ENCODE peak calls at places on chromosome 17, in seven cellular contexts. Y is IMR-90, C is H1, V is trophoblast cell, L is mesenchymal stem cell, Q is mesendoderm, X is neuronal stem cell. O is an unnamed sample.

GRCh38 chr17:39098474-39099090 is 52.9 kb downstream of the PLXDC1 start:
- DNase-seq in Q (peak), Y (no peak), X (no peak), L (no peak), C (no peak), V (no peak), O (no peak)

GRCh38 chr17:47789611-47790520 is 31.7 kb downstream of the OSBPL7 start:
- DNase-seq in Q (peak), C (peak), Y (peak), L (peak), X (peak), V (peak), O (peak)

GRCh38 chr17:40922239-40922638 is 15.2 kb downstream of the KRT23 start:
- DNase-seq in V (peak), Y (peak), C (no peak), X (no peak), Q (peak), L (peak), O (no peak)

GRCh38 chr17:16425202-16425601 is 9.8 kb downstream of the TRPV2 start:
- DNase-seq in V (no peak), X (no peak), Y (no peak), L (no peak), Q (no peak), C (no peak), O (no peak)

GRCh38 chr17:39631403-39631802 is 4.7 kb downstream of the PPP1R1B start:
- DNase-seq in X (no peak), L (no peak), V (no peak), Y (no peak), C (no peak), Q (peak), O (peak)

GRCh38 chr17:7885357-7886226 is 3.0 kb upstream of the CHD3 start:
- DNase-seq in Q (peak), L (peak), X (peak), C (peak), V (peak), Y (peak), O (peak)

GRCh38 chr17:6442775-6443174 is 1.5 kb upstream of the PIMREG start:
- DNase-seq in C (no peak), Q (no peak), Y (no peak), X (no peak), V (no peak), L (no peak), O (no peak)

GRCh38 chr17:50440172-50440837 is 14.3 kb downstream of the ACSF2 start:
- DNase-seq in C (no peak), V (peak), L (no peak), X (no peak), Q (no peak), Y (no peak), O (no peak)

GRCh38 chr17:65017375-65017774 is 39.2 kb downstream of the GNA13 start:
- DNase-seq in L (peak), C (peak), X (no peak), Q (peak), V (no peak), Y (no peak), O (peak)

GRCh38 chr17:30554839-30555751 is 77.9 kb downstream of the GOSR1 start:
- DNase-seq in X (no peak), Q (peak), Y (peak), C (peak), V (no peak), L (peak), O (peak)

GRCh38 chr17:51734976-51735375 is 423.5 kb downstream of the CA10 start:
- DNase-seq in Y (no peak), Q (no peak), L (no peak), V (no peak), X (no peak), C (no peak), O (no peak)

GRCh38 chr17:69870091-69870530 is 204.9 kb upstream of the KCNJ16 start:
- DNase-seq in V (peak), Y (peak), C (no peak), L (peak), Q (peak), X (peak), O (no peak)

GRCh38 chr17:76683011-76683755 is 27.6 kb downstream of the MXRA7 start:
- DNase-seq in X (no peak), V (no peak), L (peak), C (peak), Q (peak), Y (no peak), O (no peak)

GRCh38 chr17:77085916-77086432 is 54.8 kb upstream of the SEC14L1 start:
- DNase-seq in Q (no peak), V (no peak), Y (no peak), C (peak), X (no peak), L (no peak), O (no peak)

GRCh38 chr17:20072692-20072992 is 63.5 kb downstream of the SPECC1 start:
- DNase-seq in V (no peak), Y (no peak), Q (no peak), X (no peak), L (no peak), C (no peak), O (no peak)

GRCh38 chr17:49914096-49914490 is 54.9 kb upstream of the DLX4 start:
- DNase-seq in V (peak), L (no peak), X (no peak), C (no peak), Q (no peak), Y (no peak), O (no peak)

GRCh38 chr17:41553176-41553575 is 18.7 kb downstream of the KRT9 start:
- DNase-seq in Y (peak), X (no peak), C (no peak), V (no peak), L (no peak), Q (no peak), O (no peak)

GRCh38 chr17:35245196-35245486 is 2.3 kb downstream of the SLFN5 start:
- DNase-seq in V (peak), X (no peak), Y (peak), C (no peak), L (peak), Q (peak), O (no peak)

GRCh38 chr17:59839646-59840328 is 53.0 kb downstream of the TUBD1 start:
- DNase-seq in Q (no peak), V (peak), X (no peak), Y (no peak), L (no peak), C (no peak), O (no peak)

GRCh38 chr17:63250830-63251229 is 195.3 kb downstream of the CYB561 start:
- DNase-seq in Y (no peak), L (no peak), C (no peak), V (no peak), Q (no peak), X (no peak), O (no peak)

GRCh38 chr17:64178011-64178825 is 48.3 kb upstream of the ERN1 start:
- DNase-seq in Y (peak), L (no peak), Q (no peak), X (no peak), V (no peak), C (no peak), O (no peak)

GRCh38 chr17:37190493-37190892 is 185.3 kb upstream of the C17orf78 start:
- DNase-seq in V (no peak), Y (no peak), L (no peak), C (no peak), X (no peak), Q (no peak), O (no peak)

GRCh38 chr17:21679256-21680146 is 12.8 kb upstream of the KCNJ18 start:
- DNase-seq in Q (no peak), L (no peak), C (no peak), V (no peak), Y (no peak), X (no peak), O (no peak)

GRCh38 chr17:17669081-17669850 is 12.0 kb upstream of the RAI1 start:
- DNase-seq in V (no peak), X (no peak), Y (peak), Q (peak), L (no peak), C (no peak), O (no peak)

GRCh38 chr17:73003487-73003886 is 89.0 kb downstream of the SLC39A11 start:
- DNase-seq in Q (peak), X (no peak), C (no peak), L (no peak), Y (no peak), V (peak), O (peak)

GRCh38 chr17:57861000-57861736 is 11.3 kb upstream of the MRPS23 start:
- DNase-seq in Y (peak), L (peak), C (peak), X (no peak), Q (peak), V (no peak), O (peak)

GRCh38 chr17:7404737-7405412 is 978 bp upstream of the TMEM256 start:
- DNase-seq in Q (peak), C (peak), Y (no peak), X (peak), L (peak), V (peak), O (peak)

GRCh38 chr17:63082273-63082861 is 116.3 kb downstream of the TANC2 start:
- DNase-seq in L (peak), Q (peak), X (no peak), C (no peak), Y (peak), V (peak), O (no peak)

GRCh38 chr17:42167807-42168206 is 13.0 kb upstream of the RAB5C start:
- DNase-seq in V (no peak), L (no peak), Q (no peak), X (no peak), C (no peak), Y (no peak), O (no peak)

GRCh38 chr17:65785109-65785508 is 223.7 kb upstream of the AXIN2 start:
- DNase-seq in X (no peak), V (peak), Q (no peak), Y (peak), C (no peak), L (peak), O (no peak)

GRCh38 chr17:7440823-7441174 is 1.5 kb downstream of the FGF11 start:
- DNase-seq in V (no peak), C (no peak), X (no peak), Q (peak), L (peak), Y (no peak), O (peak)

GRCh38 chr17:13977837-13978236 is 91.5 kb upstream of the COX10 start:
- DNase-seq in X (no peak), V (peak), C (no peak), Y (no peak), Q (peak), L (no peak), O (no peak)

GRCh38 chr17:64441772-64442549 is 7.0 kb upstream of the MILR1 start:
- DNase-seq in Q (no peak), X (no peak), L (peak), Y (peak), V (peak), C (no peak), O (no peak)

GRCh38 chr17:68461589-68461988 is 4.3 kb upstream of the WIPI1 start:
- DNase-seq in C (no peak), Q (no peak), X (no peak), Y (no peak), V (no peak), L (no peak), O (peak)

GRCh38 chr17:72725432-72726068 is 366.9 kb downstream of the SLC39A11 start:
- DNase-seq in X (peak), C (peak), Q (peak), L (peak), Y (peak), V (peak), O (peak)

DNA sequence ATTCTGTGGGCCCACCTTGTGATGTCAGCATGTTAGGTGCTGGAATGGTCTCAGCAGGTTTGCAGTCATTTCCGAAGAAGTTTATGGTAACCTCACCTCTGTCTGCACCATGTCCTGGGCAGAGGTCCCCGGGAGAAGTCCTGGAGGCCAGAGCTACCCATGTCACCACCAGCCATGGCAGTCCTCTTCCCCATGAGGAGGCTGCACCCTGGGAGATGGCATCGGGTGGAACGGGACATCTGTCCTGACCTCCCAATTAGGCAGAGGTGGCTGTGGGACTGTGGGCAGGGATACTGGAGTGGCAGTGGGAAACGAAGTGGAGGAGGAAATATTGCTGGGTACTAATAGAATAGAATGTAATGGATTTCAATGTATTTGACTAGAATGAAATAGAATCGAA is 511.8 kb upstream of the WSB1 start:
- DNase-seq in X (no peak), Q (no peak), L (no peak), V (no peak), Y (no peak), C (no peak), O (no peak)
- H4K8ac ChIP-seq in X (no peak), Q (no peak), L (no peak), V (no peak), Y (no peak), C (no peak), O (no peak)

DNA sequence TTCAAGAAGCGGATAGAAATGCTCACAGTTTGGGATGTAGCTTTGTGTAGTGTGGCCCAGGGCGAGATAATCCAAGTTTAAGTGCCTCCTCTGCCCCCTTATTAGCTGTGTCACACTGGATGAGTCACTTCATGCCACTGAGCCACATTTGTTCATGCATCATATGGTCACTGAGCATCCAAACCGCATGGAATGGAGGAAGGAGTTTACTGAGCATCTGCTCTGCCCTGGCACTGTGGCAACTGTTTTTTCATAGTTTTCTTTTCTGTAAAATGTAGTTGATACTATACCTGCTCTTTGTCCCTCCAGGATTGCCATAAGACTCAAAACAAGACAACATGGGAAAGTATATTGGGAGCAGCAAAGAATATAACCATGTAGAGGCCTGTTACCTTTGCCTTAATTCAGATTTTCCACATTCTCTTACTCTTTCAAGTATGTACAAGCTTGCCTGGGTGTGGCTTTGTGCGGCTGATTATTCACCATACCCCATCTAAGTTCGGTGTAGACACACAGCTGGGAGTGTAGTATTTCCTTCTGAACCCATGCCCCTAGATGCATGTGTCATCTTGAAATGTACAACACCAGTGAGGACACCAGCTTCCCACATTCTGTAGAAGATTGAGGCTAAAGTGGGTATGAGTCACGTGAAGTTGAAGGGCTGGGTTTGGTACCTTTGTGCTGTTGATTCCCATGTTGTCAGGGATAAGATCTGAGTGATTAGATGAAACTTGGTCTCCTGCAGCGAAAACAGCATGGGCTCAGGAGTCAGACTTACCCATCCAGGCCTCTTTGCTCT is 14.8 kb upstream of the DHX8 start:
- DNase-seq in Q (peak), V (peak), L (peak), C (no peak), Y (peak), X (no peak), O (no peak)
- H3K4me2 ChIP-seq in Q (no peak), V (no peak), L (peak), C (no peak), Y (no peak), X (no peak), O (no peak)

GRCh38 chr17:2299136-2299535 is 4.4 kb downstream of the SMG6 start:
- DNase-seq in Y (no peak), Q (no peak), X (no peak), C (no peak), L (no peak), V (no peak), O (no peak)
- H4K8ac ChIP-seq in Y (no peak), Q (no peak), X (no peak), C (no peak), L (no peak), V (no peak), O (no peak)

GRCh38 chr17:44012874-44013273 is 1.9 kb downstream of the TMEM101 start:
- DNase-seq in L (no peak), Y (no peak), Q (no peak), V (no peak), C (no peak), X (no peak), O (no peak)
- H3K4me2 ChIP-seq in L (no peak), Y (no peak), Q (no peak), V (no peak), C (no peak), X (no peak), O (no peak)

GRCh38 chr17:79081571-79082276 is 7.1 kb downstream of the ENGASE start:
- DNase-seq in V (no peak), Y (no peak), Q (no peak), X (no peak), C (no peak), L (no peak), O (no peak)
- H4K8ac ChIP-seq in V (no peak), Y (no peak), Q (no peak), X (no peak), C (no peak), L (no peak), O (no peak)

DNA sequence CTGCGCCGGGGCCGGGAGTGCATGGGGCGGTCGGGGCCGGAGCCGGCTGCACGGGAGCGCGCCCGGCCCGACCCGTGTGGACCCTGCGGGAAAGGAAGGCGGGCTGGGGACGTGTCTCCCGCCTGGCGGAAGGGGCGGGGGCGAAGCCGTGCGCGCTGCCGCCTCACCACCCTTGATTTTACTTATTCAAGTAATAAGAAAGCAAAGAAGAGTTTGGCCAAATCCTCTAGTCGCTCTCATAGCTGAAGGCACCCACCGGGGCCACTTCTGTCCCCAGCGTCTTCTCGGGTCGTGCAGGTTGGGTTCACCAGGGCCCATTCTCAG is 629 bp upstream of the PFN1 start:
- DNase-seq in Y (peak), V (peak), X (peak), Q (peak), C (peak), L (peak), O (peak)
- H3K4me2 ChIP-seq in Y (peak), V (peak), X (peak), Q (peak), C (peak), L (peak), O (peak)

GRCh38 chr17:83056583-83057396 is 22.6 kb upstream of the METRNL start:
- DNase-seq in V (peak), Q (no peak), L (no peak), Y (no peak), C (peak), X (no peak), O (peak)
- H4K8ac ChIP-seq in V (no peak), Q (no peak), L (peak), Y (peak), C (no peak), X (no peak), O (no peak)

DNA sequence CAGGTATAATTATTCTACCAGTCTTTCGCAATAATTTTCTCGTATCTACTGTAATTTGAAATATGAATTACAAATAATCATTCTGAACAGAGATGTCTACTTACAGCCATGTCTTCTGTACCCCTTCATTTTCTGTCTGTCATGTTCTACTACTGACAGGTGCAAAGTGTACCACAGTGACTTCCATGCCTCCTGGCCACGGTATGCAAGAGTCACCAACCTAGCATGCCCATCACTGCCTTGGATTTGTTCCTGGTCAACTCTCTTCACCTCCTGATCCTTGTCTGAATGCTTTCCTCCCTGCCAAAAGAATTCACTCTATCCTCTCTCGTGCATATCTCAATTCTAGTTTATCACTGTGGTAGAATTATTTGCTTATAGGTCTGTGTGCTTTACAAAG is 755.4 kb downstream of the KCNJ2 start:
- DNase-seq in L (no peak), Q (no peak), X (no peak), C (no peak), V (no peak), Y (no peak), O (no peak)
- H3K4me2 ChIP-seq in L (no peak), Q (no peak), X (no peak), C (no peak), V (no peak), Y (no peak), O (no peak)

DNA sequence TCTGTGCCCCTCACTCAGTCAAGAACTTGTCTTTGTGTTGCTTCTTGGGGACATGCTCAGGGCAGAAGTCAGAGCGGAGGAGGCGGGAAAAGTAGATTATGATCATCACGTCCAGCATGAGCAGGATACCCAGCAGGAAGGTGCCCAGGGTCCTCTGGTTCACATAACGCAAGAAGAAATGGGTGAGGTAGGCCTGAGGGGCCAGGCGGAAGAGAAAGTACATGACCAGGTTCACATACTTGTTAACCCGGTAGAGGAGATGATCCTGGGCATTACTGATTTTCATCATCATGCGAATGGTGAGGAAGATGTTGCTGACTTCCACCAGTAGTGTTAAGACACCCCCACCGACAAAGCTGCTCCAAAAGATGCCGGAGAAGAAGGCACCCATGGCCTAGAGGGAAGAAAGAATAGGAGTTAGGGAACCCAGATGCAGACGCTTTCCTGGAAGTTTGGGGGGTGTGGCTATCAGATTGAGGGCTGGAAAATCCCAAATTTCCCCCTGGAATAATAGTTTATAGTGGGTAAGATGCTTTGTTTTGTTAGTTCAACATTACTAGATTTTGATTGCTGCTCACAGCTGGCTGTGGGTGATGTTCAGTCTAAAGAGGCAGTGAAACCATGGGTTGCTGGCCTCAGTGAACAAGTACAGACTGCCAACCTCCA is 1.4 kb downstream of the TLCD1 start:
- DNase-seq in X (no peak), Q (peak), V (no peak), L (no peak), Y (no peak), C (no peak), O (no peak)
- H4K8ac ChIP-seq in X (no peak), Q (no peak), V (no peak), L (no peak), Y (peak), C (no peak), O (no peak)

GRCh38 chr17:82098169-82098938 is at the start of gene FASN:
- DNase-seq in L (peak), C (peak), Y (peak), Q (peak), X (peak), V (peak), O (peak)

GRCh38 chr17:82101301-82101715 is 3.3 kb upstream of the FASN start:
- DNase-seq in Y (no peak), L (no peak), C (no peak), Q (no peak), V (no peak), X (no peak), O (no peak)

GRCh38 chr17:82098939-82099765 is 1.1 kb upstream of the FASN start:
- DNase-seq in Q (no peak), X (no peak), C (no peak), L (no peak), V (no peak), Y (no peak), O (no peak)

GRCh38 chr17:82101767-82102679 is 4.0 kb upstream of the FASN start:
- DNase-seq in Y (no peak), V (peak), X (no peak), Q (peak), C (no peak), L (no peak), O (no peak)

GRCh38 chr17:82100502-82101298 is 2.7 kb upstream of the FASN start:
- DNase-seq in L (no peak), X (no peak), Y (no peak), V (no peak), C (no peak), Q (no peak), O (no peak)
- H3K4me2 ChIP-seq in L (no peak), X (no peak), Y (no peak), V (no peak), C (peak), Q (no peak), O (no peak)